ENCODE peak calls at places on chromosome 12, in seven cellular contexts. G, V, M, K, S, L and R are unnamed samples.
A peak's percentile ranks its signal among the peaks of the same experiment; 100 is the strongest.

GRCh38 chr12:7966558-7966957 is 30.6 kb upstream of the SLC2A3 start:
- DNase-seq in M (no peak), L (no peak), K (no peak), G (no peak), S (peak; percentile 2), V (no peak), R (no peak)

GRCh38 chr12:108638141-108638823 is 4.6 kb upstream of the SELPLG start:
- DNase-seq in S (no peak), V (no peak), M (no peak), K (no peak), L (no peak), G (no peak), R (no peak)

GRCh38 chr12:93783827-93784226 is 106.7 kb downstream of the CRADD start:
- DNase-seq in S (no peak), V (no peak), L (no peak), G (no peak), M (no peak), K (no peak), R (no peak)

GRCh38 chr12:89087149-89087834 is 265.0 kb downstream of the DUSP6 start:
- DNase-seq in L (no peak), G (peak; percentile 53), V (no peak), K (no peak), S (no peak), M (no peak), R (no peak)

GRCh38 chr12:1306817-1307216 is 287.6 kb downstream of the FBXL14 start:
- DNase-seq in L (no peak), S (no peak), K (no peak), M (no peak), V (no peak), G (no peak), R (no peak)

GRCh38 chr12:88208661-88209060 is 66.6 kb downstream of the TMTC3 start:
- DNase-seq in G (no peak), M (no peak), V (no peak), K (no peak), L (no peak), S (no peak), R (no peak)

GRCh38 chr12:121628037-121628436 is 1.7 kb downstream of the ORAI1 start:
- DNase-seq in M (no peak), G (peak; percentile 74), L (no peak), S (peak; percentile 50), K (peak; percentile 46), V (no peak), R (no peak)

GRCh38 chr12:8780389-8780788 is 42.0 kb upstream of the A2ML1 start:
- DNase-seq in S (peak; percentile 36), G (peak; percentile 57), K (no peak), M (peak; percentile 1), L (no peak), V (no peak), R (peak; percentile 21)

GRCh38 chr12:4987076-4987775 is 56.5 kb upstream of the KCNA5 start:
- DNase-seq in K (no peak), M (no peak), L (no peak), G (peak; percentile 51), V (no peak), S (no peak), R (no peak)

GRCh38 chr12:113757223-113758002 is 208.7 kb downstream of the RBM19 start:
- DNase-seq in L (no peak), G (no peak), S (no peak), K (no peak), M (no peak), V (peak; percentile 34), R (no peak)

GRCh38 chr12:128969480-128970055 is 116.3 kb downstream of the GLT1D1 start:
- DNase-seq in K (peak; percentile 49), S (no peak), V (no peak), G (peak; percentile 74), M (no peak), L (peak; percentile 65), R (no peak)

GRCh38 chr12:25241171-25242020 is 9.3 kb downstream of the KRAS start:
- DNase-seq in K (no peak), M (no peak), G (peak; percentile 68), V (no peak), L (no peak), S (peak; percentile 74), R (peak; percentile 21)

GRCh38 chr12:1054103-1054838 is 63.2 kb downstream of the ERC1 start:
- DNase-seq in K (no peak), S (no peak), V (no peak), G (peak; percentile 9), M (no peak), L (no peak), R (no peak)

GRCh38 chr12:96237465-96238077 is 43.4 kb downstream of the ELK3 start:
- DNase-seq in M (peak; percentile 81), L (no peak), S (peak; percentile 94), K (peak; percentile 52), G (no peak), V (no peak), R (peak; percentile 85)

GRCh38 chr12:24798335-24798734 is 150.6 kb downstream of the BCAT1 start:
- DNase-seq in V (no peak), G (no peak), K (no peak), M (no peak), L (peak; percentile 5), S (no peak), R (no peak)

GRCh38 chr12:26878661-26879119 is 45.7 kb upstream of the ITPR2 start:
- DNase-seq in S (no peak), M (no peak), K (peak; percentile 96), G (peak; percentile 19), V (peak; percentile 87), L (peak; percentile 26), R (no peak)

GRCh38 chr12:70830221-70831061 is 90.1 kb downstream of the PTPRR start:
- DNase-seq in S (no peak), G (no peak), M (no peak), V (no peak), K (no peak), L (no peak), R (no peak)

GRCh38 chr12:18400186-18400585 is 138.9 kb downstream of the PIK3C2G start:
- DNase-seq in V (no peak), M (no peak), K (no peak), L (no peak), G (no peak), S (no peak), R (no peak)

GRCh38 chr12:55930771-55931316 is at the start of gene DGKA:
- DNase-seq in G (peak; percentile 74), L (peak; percentile 52), K (peak; percentile 36), V (peak; percentile 5), S (peak; percentile 86), M (peak; percentile 60), R (peak; percentile 55)

GRCh38 chr12:27505124-27505523 is 18.9 kb upstream of the PPFIBP1 start:
- DNase-seq in M (no peak), K (no peak), S (peak; percentile 27), V (no peak), G (no peak), L (no peak), R (peak; percentile 72)

GRCh38 chr12:15088115-15088514 is 115.3 kb downstream of the PDE6H start:
- DNase-seq in V (no peak), S (no peak), G (no peak), L (no peak), K (no peak), M (no peak), R (no peak)

GRCh38 chr12:103840399-103840880 is 594 bp downstream of the NT5DC3 start:
- DNase-seq in S (peak; percentile 73), K (no peak), G (no peak), L (peak; percentile 29), M (no peak), V (no peak), R (no peak)

GRCh38 chr12:124208469-124208868 is 86.4 kb upstream of the RFLNA start:
- DNase-seq in L (no peak), S (no peak), V (no peak), G (no peak), M (no peak), K (no peak), R (no peak)

GRCh38 chr12:11798856-11799530 is 149.5 kb downstream of the ETV6 start:
- DNase-seq in G (no peak), S (peak; percentile 94), V (no peak), M (peak; percentile 63), K (no peak), L (no peak), R (peak; percentile 71)

GRCh38 chr12:4421590-4422031 is 24.0 kb downstream of the FGF6 start:
- DNase-seq in M (no peak), G (peak; percentile 70), S (peak; percentile 64), V (no peak), L (peak; percentile 47), K (no peak), R (no peak)